ENCODE peak calls at places on chromosomes 1 and 21, in seven cellular contexts. N is NCI-H1092 treated with DMSO at 0.1 percent for 48 hours; Y is NCI-H69; P is COR-L47; T is activated effector memory CD4-positive, alpha-beta T cell treated with anti-CD3 and anti-CD28 coated beads, Interleukin-2, amount 50 U/mL, for 16 hours; H is stimulated activated CD8-positive, alpha-beta memory T cell treated with anti-CD3 and anti-CD28 coated beads, Interleukin-7, amount 100 ng/mL, for 4 hours; A is foreskin fibroblast. Q is an unnamed sample.

GRCh38 chr1:210360852-210361477 is 32.3 kb downstream of the HHAT start:
- DNase-seq in T (no peak), Y (peak; percentile 67), N (peak; percentile 31), P (peak; percentile 6), A (peak; percentile 65), H (no peak), Q (peak; percentile 39)

GRCh38 chr1:230791986-230792564 is 44.9 kb downstream of the CAPN9 start:
- DNase-seq in T (no peak), Y (no peak), H (no peak), A (no peak), P (no peak), N (no peak), Q (no peak)

GRCh38 chr21:44871576-44872265 is 1.8 kb downstream of the PTTG1IP start:
- DNase-seq in P (no peak), Y (peak; percentile 44), T (no peak), H (no peak), N (no peak), A (peak; percentile 78), Q (peak; percentile 37)

GRCh38 chr21:45970674-45971486 is 10.7 kb upstream of the COL6A1 start:
- DNase-seq in N (peak; percentile 54), T (peak; percentile 79), Y (peak; percentile 67), P (peak; percentile 39), A (no peak), H (no peak), Q (peak; percentile 54)

GRCh38 chr1:21050031-21050430 is 126.7 kb downstream of the EIF4G3 start:
- DNase-seq in H (no peak), P (no peak), A (peak; percentile 35), N (no peak), Y (no peak), T (no peak), Q (no peak)

GRCh38 chr1:111417755-111418154 is 9.8 kb downstream of the OVGP1 start:
- DNase-seq in A (peak; percentile 28), N (no peak), T (no peak), P (no peak), Y (no peak), H (no peak), Q (no peak)

GRCh38 chr1:178927003-178927402 is 56.1 kb upstream of the ANGPTL1 start:
- DNase-seq in A (no peak), N (no peak), P (no peak), Y (no peak), H (no peak), T (no peak), Q (no peak)

GRCh38 chr1:64983110-64983509 is 16.8 kb upstream of the JAK1 start:
- DNase-seq in A (peak; percentile 11), H (no peak), P (no peak), T (no peak), N (no peak), Y (peak; percentile 85), Q (no peak)

GRCh38 chr1:55741516-55741915 is 526.4 kb upstream of the USP24 start:
- DNase-seq in N (no peak), T (no peak), P (no peak), A (no peak), Y (no peak), H (no peak), Q (no peak)

GRCh38 chr1:66365628-66366027 is 168.3 kb upstream of the SGIP1 start:
- DNase-seq in N (no peak), A (peak; percentile 37), P (no peak), Y (no peak), T (no peak), H (no peak), Q (no peak)

GRCh38 chr1:20530901-20531300 is 21.5 kb upstream of the FAM43B start:
- DNase-seq in H (no peak), T (no peak), Y (peak; percentile 49), P (peak; percentile 22), N (peak; percentile 14), A (no peak), Q (no peak)